ENCODE peak calls at places on chromosomes 6 and 20, in five cellular contexts. N is fibroblast of the aortic adventitia, C is mucosa of descending colon, B is choroid plexus epithelial cell, Q is PC-3. H is an unnamed sample.

GRCh38 chr6:34462561-34462971 is 3.3 kb upstream of the PACSIN1 start:
- DNase-seq in N (peak; percentile 10), C (peak; percentile 41), B (peak; percentile 15), Q (peak; percentile 75), H (no peak)

GRCh38 chr6:14079971-14080370 is 37.6 kb upstream of the CD83 start:
- DNase-seq in N (no peak), C (no peak), B (no peak), Q (no peak), H (no peak)

GRCh38 chr6:65450451-65450850 is 256.6 kb downstream of the EYS start:
- DNase-seq in N (no peak), C (no peak), B (no peak), Q (no peak), H (no peak)

GRCh38 chr20:4100679-4101078 is 85.3 kb upstream of the RNF24 start:
- DNase-seq in N (no peak), C (no peak), B (no peak), Q (peak; percentile 42), H (no peak)

GRCh38 chr20:20611165-20611564 is 101.3 kb downstream of the RALGAPA2 start:
- DNase-seq in N (no peak), C (no peak), B (no peak), Q (no peak), H (no peak)

GRCh38 chr6:107731422-107732319 is 92.4 kb downstream of the SCML4 start:
- DNase-seq in N (no peak), C (peak; percentile 42), B (no peak), Q (no peak), H (no peak)

GRCh38 chr6:26254666-26255176 is 110.3 kb upstream of the BTN3A2 start:
- DNase-seq in N (no peak), C (no peak), B (no peak), Q (no peak), H (no peak)

GRCh38 chr6:88445188-88445958 is 279.2 kb upstream of the CNR1 start:
- DNase-seq in N (no peak), C (no peak), B (no peak), Q (no peak), H (no peak)

GRCh38 chr6:110658621-110659211 is 156.6 kb downstream of the CDK19 start:
- DNase-seq in N (no peak), C (no peak), B (no peak), Q (no peak), H (no peak)

GRCh38 chr6:123733180-123733579 is 70.5 kb upstream of the NKAIN2 start:
- DNase-seq in N (no peak), C (no peak), B (no peak), Q (no peak), H (no peak)

GRCh38 chr6:20706293-20707165 is 172.3 kb downstream of the CDKAL1 start:
- DNase-seq in N (peak; percentile 35), C (peak; percentile 14), B (peak; percentile 25), Q (no peak), H (no peak)

GRCh38 chr6:89146748-89147715 is 1.2 kb downstream of the PM20D2 start:
- DNase-seq in N (peak; percentile 40), C (peak; percentile 36), B (peak; percentile 61), Q (peak; percentile 60), H (no peak)

GRCh38 chr6:41643899-41644269 is 5.6 kb downstream of the MDFI start:
- DNase-seq in N (no peak), C (no peak), B (no peak), Q (no peak), H (no peak)

GRCh38 chr6:113221850-113222249 is 635.3 kb upstream of the MARCKS start:
- DNase-seq in N (no peak), C (no peak), B (no peak), Q (no peak), H (no peak)

GRCh38 chr6:15267221-15267620 is 21.4 kb downstream of the JARID2 start:
- DNase-seq in N (no peak), C (no peak), B (no peak), Q (no peak), H (no peak)

GRCh38 chr6:15272562-15272961 is 26.7 kb downstream of the JARID2 start:
- DNase-seq in N (no peak), C (no peak), B (no peak), Q (no peak), H (no peak)

GRCh38 chr6:15268130-15268908 is 22.4 kb downstream of the JARID2 start:
- DNase-seq in N (no peak), C (no peak), B (peak; percentile 32), Q (no peak), H (no peak)

GRCh38 chr6:15270402-15270801 is 24.5 kb downstream of the JARID2 start:
- DNase-seq in N (no peak), C (no peak), B (no peak), Q (no peak), H (no peak)

GRCh38 chr6:15269619-15270018 is 23.8 kb downstream of the JARID2 start:
- DNase-seq in N (no peak), C (no peak), B (no peak), Q (no peak), H (no peak)
- H3K4me3 ChIP-seq in N (no peak overlapping the region), C (no peak overlapping the region), B (no peak overlapping the region), Q (no peak overlapping the region), H (no peak overlapping the region)

GRCh38 chr6:10256113-10256690 is 158.7 kb downstream of the TFAP2A start:
- DNase-seq in N (peak; percentile 12), C (peak; percentile 33), B (peak; percentile 1), Q (peak; percentile 63), H (no peak)
- TF ChIP-seq CTCF in N (peak; percentile 46), C (no peak), B (peak; percentile 39), Q (peak; percentile 71), H (peak; percentile 58)

GRCh38 chr6:36858407-36858981 is 16.1 kb downstream of the PPIL1 start:
- DNase-seq in N (peak; percentile 93), C (no peak), B (peak; percentile 77), Q (no peak), H (no peak)
- H3K4me3 ChIP-seq in N (no peak overlapping the region), C (no peak overlapping the region), B (no peak overlapping the region), Q (no peak overlapping the region), H (no peak overlapping the region)

DNA sequence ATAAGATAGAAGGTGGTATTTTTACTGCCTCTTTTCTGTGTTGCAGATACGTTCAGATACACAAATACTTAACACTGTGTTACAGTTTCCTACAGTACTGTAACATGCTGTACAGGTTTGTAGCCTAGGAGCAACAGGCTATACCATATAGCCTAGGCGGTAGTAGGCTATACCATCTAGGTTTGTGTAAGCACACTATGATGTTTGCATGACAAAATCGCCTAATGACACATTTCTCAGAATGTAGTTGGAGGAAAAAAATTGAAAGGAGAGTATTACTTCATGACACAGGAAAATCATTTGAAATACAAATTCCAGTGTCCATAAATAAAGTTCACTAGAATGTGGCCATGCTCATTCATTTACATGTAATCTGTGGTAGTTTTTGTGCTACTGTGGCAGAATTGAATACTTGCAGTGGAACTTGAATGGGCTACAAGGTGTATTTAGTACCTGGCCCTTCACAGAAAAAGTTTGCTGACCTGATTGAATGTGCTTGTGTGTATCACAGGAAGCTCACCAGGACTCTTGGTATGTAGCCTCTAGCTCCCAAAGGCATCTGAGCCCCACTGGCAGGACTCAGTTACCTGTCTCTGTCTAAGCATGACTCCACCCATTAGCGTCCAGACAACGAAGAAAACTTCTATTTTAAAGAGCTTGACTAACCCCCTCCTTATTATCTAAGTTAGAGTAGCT is 18.8 kb downstream of the TOP1 start:
- DNase-seq in N (no peak), C (no peak), B (no peak), Q (no peak), H (no peak)
- TF ChIP-seq CTCF in N (no peak), C (no peak), B (no peak), Q (no peak), H (no peak)

GRCh38 chr20:61441537-61441936 is 189.5 kb downstream of the CDH4 start:
- DNase-seq in N (no peak), C (no peak), B (no peak), Q (no peak), H (no peak)

GRCh38 chr20:61442075-61442670 is 190.1 kb downstream of the CDH4 start:
- DNase-seq in N (no peak), C (no peak), B (peak; percentile 61), Q (no peak), H (no peak)

GRCh38 chr20:61444637-61445036 is 192.6 kb downstream of the CDH4 start:
- DNase-seq in N (no peak), C (no peak), B (no peak), Q (no peak), H (no peak)

GRCh38 chr20:61443541-61444126 is 191.6 kb downstream of the CDH4 start:
- DNase-seq in N (peak; percentile 3), C (no peak), B (no peak), Q (no peak), H (no peak)

GRCh38 chr20:61442718-61443117 is 190.7 kb downstream of the CDH4 start:
- DNase-seq in N (no peak), C (no peak), B (no peak), Q (no peak), H (no peak)
- H3K4me3 ChIP-seq in N (no peak overlapping the region), C (no peak overlapping the region), B (no peak overlapping the region), Q (no peak overlapping the region), H (no peak overlapping the region)

GRCh38 chr20:19407731-19408130 is 195.3 kb downstream of the SLC24A3 start:
- DNase-seq in N (no peak), C (no peak), B (peak; percentile 31), Q (peak; percentile 45), H (no peak)
- TF ChIP-seq CTCF in N (no peak), C (no peak), B (no peak), Q (no peak), H (no peak)

H was measured in GM12864.